ENCODE peak calls at places on chromosomes 11 and 22, in eight cellular contexts. D is HTR-8/SVneo; Q is fibroblast of the conjunctiva; J is GM10248; K is naive thymus-derived CD8-positive, alpha-beta T cell; H is EL; P is ecto neural progenitor cell; F is activated naive CD4-positive, alpha-beta T cell treated with anti-CD3 and anti-CD28 coated beads, Interleukin-2, amount 10 ng/mL, durations not matched to agents 7 days and 5 days. O is an unnamed sample.

GRCh38 chr22:44995282-44995597 is 14.6 kb downstream of the PHF21B start:
- DNase-seq in P (no peak), Q (no peak), K (no peak), F (no peak), J (no peak), H (no peak), D (no peak), O (no peak)

GRCh38 chr11:102564110-102564509 is 33.6 kb upstream of the MMP7 start:
- DNase-seq in P (no peak), Q (peak), D (peak), K (no peak), J (peak), H (peak), F (no peak), O (peak)

GRCh38 chr22:47112994-47113879 is 350.8 kb downstream of the TBC1D22A start:
- DNase-seq in K (no peak), Q (no peak), D (no peak), P (no peak), H (no peak), F (no peak), J (no peak), O (no peak)

GRCh38 chr11:63841554-63841953 is 2.6 kb downstream of the MARK2 start:
- DNase-seq in D (no peak), Q (no peak), F (no peak), P (peak), H (peak), K (no peak), J (no peak), O (peak)

GRCh38 chr11:61814242-61814957 is 2.4 kb downstream of the FADS1 start:
- DNase-seq in P (peak), D (no peak), K (no peak), F (peak), H (peak), J (peak), Q (no peak), O (peak)

GRCh38 chr22:48943567-48944432 is 883.9 kb downstream of the BRD1 start:
- DNase-seq in F (peak), H (no peak), K (no peak), P (peak), J (peak), D (no peak), Q (no peak), O (no peak)

GRCh38 chr11:69335461-69336386 is 41.8 kb downstream of the MYEOV start:
- DNase-seq in F (no peak), D (no peak), K (no peak), Q (no peak), H (no peak), J (no peak), P (peak), O (no peak)

GRCh38 chr22:48488611-48489456 is 1338.8 kb downstream of the BRD1 start:
- DNase-seq in H (no peak), J (no peak), K (no peak), Q (no peak), F (no peak), D (no peak), P (peak), O (no peak)

GRCh38 chr11:66768088-66768521 is 39.1 kb upstream of the SPTBN2 start:
- DNase-seq in H (no peak), Q (no peak), P (no peak), K (no peak), F (no peak), J (no peak), D (no peak), O (peak)

GRCh38 chr11:13760115-13760514 is 91.6 kb downstream of the FAR1 start:
- DNase-seq in Q (no peak), F (no peak), D (no peak), K (no peak), H (peak), J (no peak), P (no peak), O (no peak)

GRCh38 chr11:1253103-1253485 is 30.2 kb downstream of the MUC5B start:
- DNase-seq in K (no peak), P (no peak), D (no peak), H (no peak), J (no peak), Q (no peak), F (no peak), O (no peak)

GRCh38 chr22:46054878-46055158 is 77.9 kb upstream of the WNT7B start:
- DNase-seq in F (no peak), Q (no peak), J (no peak), H (no peak), K (no peak), P (no peak), D (no peak), O (no peak)

GRCh38 chr11:10426475-10426874 is 28.6 kb upstream of the AMPD3 start:
- DNase-seq in K (no peak), D (no peak), F (no peak), H (peak), P (no peak), J (no peak), Q (no peak), O (no peak)

GRCh38 chr11:64649304-64649703 is 58.3 kb downstream of the SLC22A12 start:
- DNase-seq in H (peak), F (no peak), Q (no peak), P (peak), D (peak), J (no peak), K (no peak), O (peak)

GRCh38 chr11:877565-877964 is 33.0 kb downstream of the CHID1 start:
- DNase-seq in F (peak), P (no peak), Q (no peak), H (no peak), J (no peak), K (peak), D (no peak), O (no peak)

GRCh38 chr22:40534379-40535188 is 101.9 kb downstream of the MRTFA start:
- DNase-seq in D (peak), P (peak), F (no peak), Q (no peak), H (peak), K (no peak), J (no peak), O (peak)

GRCh38 chr11:94781822-94782221 is 13.7 kb downstream of the AMOTL1 start:
- DNase-seq in H (peak), F (no peak), D (no peak), K (no peak), Q (peak), J (no peak), P (no peak), O (peak)

GRCh38 chr11:72012897-72013721 is 14.4 kb downstream of the IL18BP start:
- DNase-seq in J (no peak), Q (peak), D (no peak), P (no peak), H (no peak), F (no peak), K (no peak), O (peak)

GRCh38 chr11:2912498-2912897 is 16.7 kb downstream of the PHLDA2 start:
- DNase-seq in P (no peak), J (no peak), Q (peak), K (no peak), D (peak), H (peak), F (no peak), O (peak)

GRCh38 chr22:35835998-35836691 is 118.5 kb downstream of the APOL5 start:
- DNase-seq in F (no peak), Q (peak), K (no peak), P (no peak), D (peak), H (peak), J (no peak), O (peak)

GRCh38 chr11:497565-498296 is 9.3 kb downstream of the RNH1 start:
- DNase-seq in J (no peak), F (no peak), H (no peak), Q (no peak), P (no peak), K (no peak), D (no peak), O (no peak)

GRCh38 chr11:130420478-130421198 is 7.8 kb downstream of the ADAMTS8 start:
- DNase-seq in K (no peak), D (no peak), P (no peak), J (no peak), Q (no peak), H (no peak), F (no peak), O (peak)

GRCh38 chr11:68914761-68915160 is 11.1 kb downstream of the IGHMBP2 start:
- DNase-seq in F (no peak), H (no peak), D (no peak), J (no peak), Q (no peak), K (no peak), P (no peak), O (no peak)

GRCh38 chr11:75029836-75030631 is 41.3 kb downstream of the NEU3 start:
- DNase-seq in P (peak), K (no peak), Q (no peak), F (no peak), J (no peak), H (peak), D (no peak), O (no peak)

GRCh38 chr11:72353861-72354260 is 80.5 kb downstream of the CLPB start:
- DNase-seq in K (no peak), F (no peak), Q (no peak), P (no peak), H (peak), D (no peak), J (no peak), O (peak)

GRCh38 chr11:15819679-15820286 is 536.6 kb downstream of the SOX6 start:
- DNase-seq in J (peak), F (peak), K (no peak), P (peak), H (peak), D (peak), Q (peak), O (peak)

GRCh38 chr22:28497188-28497587 is 182.5 kb downstream of the TTC28 start:
- DNase-seq in Q (no peak), P (no peak), H (peak), K (no peak), F (no peak), D (no peak), J (no peak), O (peak)

GRCh38 chr11:8382436-8383053 is 118.9 kb upstream of the LMO1 start:
- DNase-seq in J (no peak), P (peak), K (no peak), F (no peak), D (peak), Q (no peak), H (peak), O (peak)

GRCh38 chr11:77154381-77155081 is 26.5 kb downstream of the MYO7A start:
- DNase-seq in K (no peak), F (no peak), J (no peak), Q (no peak), P (no peak), D (no peak), H (no peak), O (no peak)

GRCh38 chr11:117433717-117434116 is 106.1 kb downstream of the CEP164 start:
- DNase-seq in P (no peak), H (no peak), D (no peak), K (no peak), F (no peak), Q (no peak), J (no peak), O (no peak)

GRCh38 chr22:34943830-34944229 is 122.1 kb upstream of the ISX start:
- DNase-seq in K (no peak), H (no peak), Q (no peak), J (no peak), P (no peak), D (no peak), F (no peak), O (no peak)